ENCODE peak calls at places on chromosomes 3 and 15, in six cellular contexts. S, E, M, D, K and B are unnamed samples.

GRCh38 chr3:107458871-107459270 is 63.9 kb upstream of the BBX start:
- DNase-seq in E (peak), D (no peak), K (peak), S (peak), M (no peak), B (no peak)

GRCh38 chr3:13796683-13797460 is 83.0 kb downstream of the WNT7A start:
- DNase-seq in K (no peak), D (no peak), M (no peak), E (no peak), S (no peak), B (no peak)

GRCh38 chr3:140203510-140203909 is 268.5 kb downstream of the CLSTN2 start:
- DNase-seq in M (peak), D (peak), S (no peak), K (no peak), E (no peak), B (no peak)

GRCh38 chr3:194277547-194278091 is 73.5 kb downstream of the CPN2 start:
- DNase-seq in E (no peak), M (no peak), D (no peak), S (no peak), K (peak), B (no peak)

GRCh38 chr15:68471552-68471951 is 39.6 kb upstream of the ITGA11 start:
- DNase-seq in D (no peak), S (peak), K (no peak), M (no peak), E (no peak), B (no peak)

GRCh38 chr15:71348597-71348996 is 233.3 kb downstream of the THSD4 start:
- DNase-seq in K (no peak), S (no peak), E (no peak), M (no peak), D (peak), B (no peak)

GRCh38 chr3:52328536-52329080 is 12.5 kb downstream of the DNAH1 start:
- DNase-seq in E (no peak), S (no peak), D (no peak), M (no peak), K (no peak), B (no peak)

GRCh38 chr15:84749111-84749991 is 959 bp downstream of the ZNF592 start:
- DNase-seq in S (peak), M (no peak), E (no peak), K (no peak), D (peak), B (no peak)

GRCh38 chr3:153513236-153513635 is 351.2 kb downstream of the RAP2B start:
- DNase-seq in D (no peak), K (no peak), S (peak), E (no peak), M (no peak), B (no peak)

GRCh38 chr3:106945435-106945834 is 431.8 kb upstream of the CCDC54 start:
- DNase-seq in K (no peak), D (no peak), E (no peak), M (no peak), S (peak), B (no peak)

GRCh38 chr3:107431048-107431297 is 53.7 kb downstream of the CCDC54 start:
- DNase-seq in M (no peak), D (no peak), E (peak), K (no peak), S (peak), B (no peak)

GRCh38 chr15:99507016-99507731 is 58.6 kb upstream of the MEF2A start:
- DNase-seq in S (no peak), M (peak), E (no peak), D (no peak), K (peak), B (no peak)

GRCh38 chr3:24494616-24495333 is at the start of gene THRB:
- DNase-seq in D (peak), E (peak), K (peak), M (no peak), S (peak), B (peak)

GRCh38 chr3:190718097-190718496 is 144.4 kb downstream of the GMNC start:
- DNase-seq in D (peak), M (no peak), E (no peak), S (no peak), K (no peak), B (no peak)

GRCh38 chr15:31304736-31305365 is 21.8 kb upstream of the KLF13 start:
- DNase-seq in K (no peak), S (no peak), D (no peak), E (no peak), M (no peak), B (no peak)

GRCh38 chr15:74489518-74490338 is 28.8 kb upstream of the UBL7 start:
- DNase-seq in S (peak), M (no peak), D (peak), E (peak), K (peak), B (peak)

GRCh38 chr3:55246016-55246415 is 241.1 kb downstream of the WNT5A start:
- DNase-seq in E (no peak), S (no peak), M (no peak), K (peak), D (no peak), B (no peak)

GRCh38 chr15:86038491-86038890 is 41.2 kb upstream of the AGBL1 start:
- DNase-seq in M (no peak), S (no peak), K (no peak), D (no peak), E (no peak), B (no peak)

GRCh38 chr3:86554346-86554745 is 436.6 kb downstream of the VGLL3 start:
- DNase-seq in D (no peak), E (no peak), K (no peak), M (no peak), S (no peak), B (no peak)

GRCh38 chr3:64530434-64531049 is 157.3 kb downstream of the ADAMTS9 start:
- DNase-seq in S (peak), E (peak), D (peak), K (peak), M (peak), B (no peak)

GRCh38 chr15:65084500-65085206 is 8.1 kb downstream of the KBTBD13 start:
- DNase-seq in D (no peak), K (no peak), S (no peak), E (no peak), M (no peak), B (no peak)

GRCh38 chr3:14564741-14565140 is 24.6 kb upstream of the GRIP2 start:
- DNase-seq in E (no peak), K (no peak), S (no peak), M (no peak), D (no peak), B (no peak)

GRCh38 chr3:12831582-12831866 is 9.8 kb downstream of the RPL32 start:
- DNase-seq in D (no peak), K (no peak), E (no peak), M (no peak), S (no peak), B (no peak)

GRCh38 chr15:55858661-55859060 is 115.7 kb upstream of the PRTG start:
- DNase-seq in K (no peak), M (no peak), E (no peak), D (peak), S (peak), B (no peak)

GRCh38 chr3:192879346-192880031 is 38.2 kb downstream of the MB21D2 start:
- DNase-seq in K (peak), E (no peak), D (peak), M (no peak), S (peak), B (no peak)

GRCh38 chr3:168990111-168990510 is 673.4 kb downstream of the MECOM start:
- DNase-seq in M (no peak), S (no peak), D (no peak), E (no peak), K (no peak), B (no peak)

GRCh38 chr3:96991812-96992211 is 177.4 kb downstream of the EPHA6 start:
- DNase-seq in D (no peak), M (no peak), S (no peak), K (no peak), E (no peak), B (no peak)

GRCh38 chr3:8837172-8837571 is 67.8 kb upstream of the OXTR start:
- DNase-seq in D (peak), K (peak), M (no peak), S (peak), E (no peak), B (no peak)

GRCh38 chr15:32908135-32908801 is 190.5 kb downstream of the GREM1 start:
- DNase-seq in D (peak), M (no peak), K (peak), S (peak), E (no peak), B (no peak)

GRCh38 chr3:72336821-72337479 is 511.3 kb downstream of the SHQ1 start:
- DNase-seq in K (peak), M (peak), D (peak), S (peak), E (peak), B (no peak)

GRCh38 chr3:160012108-160012507 is 23.5 kb downstream of the IL12A start:
- DNase-seq in S (no peak), K (no peak), M (no peak), E (no peak), D (no peak), B (no peak)

GRCh38 chr3:123952844-123953520 is 8.0 kb downstream of the CCDC14 start:
- DNase-seq in M (no peak), E (no peak), D (no peak), S (no peak), K (no peak), B (no peak)